ENCODE peak calls at places on chromosomes 4 and X, in five cellular contexts. X is effector memory CD4-positive, alpha-beta T cell; K is CD4-positive, alpha-beta memory T cell; M is body of pancreas; U is tibial artery. P is an unnamed sample. For H3K4me1, the result is how much of the 10 kb centered on the place peaks cover.

GRCh38 chr4:32462944-32463343 is 1742.8 kb downstream of the PCDH7 start:
- DNase-seq in U (no peak), X (no peak), K (no peak), M (no peak), P (no peak)

GRCh38 chr4:55866290-55866907 is 13.0 kb downstream of the EXOC1 start:
- DNase-seq in K (peak), X (no peak), M (no peak), U (no peak), P (no peak)

GRCh38 chr4:119048446-119048845 is 87.2 kb upstream of the MYOZ2 start:
- DNase-seq in X (no peak), U (no peak), K (no peak), M (no peak), P (no peak)

GRCh38 chr4:54657194-54657555 is 582 bp upstream of the KIT start:
- DNase-seq in K (no peak), M (no peak), X (no peak), U (no peak), P (no peak)

GRCh38 chr4:123120473-123120872 is 198.1 kb upstream of the NUDT6 start:
- DNase-seq in X (no peak), K (no peak), M (no peak), U (no peak), P (no peak)

GRCh38 chrX:77638397-77638796 is 147.6 kb downstream of the ATRX start:
- DNase-seq in K (no peak), X (no peak), M (no peak), U (no peak), P (no peak)

GRCh38 chrX:134186362-134187121 is 50.4 kb upstream of the CCDC160 start:
- DNase-seq in M (no peak), K (peak), X (peak), U (no peak), P (no peak)

GRCh38 chr4:107278791-107279481 is 242.8 kb upstream of the DKK2 start:
- DNase-seq in U (no peak), X (no peak), K (no peak), M (no peak), P (no peak)

GRCh38 chr4:53804719-53805118 is 213.4 kb upstream of the LNX1 start:
- DNase-seq in K (no peak), M (peak), X (no peak), U (no peak), P (no peak)

GRCh38 chrX:113868169-113868568 is 715.7 kb upstream of the HTR2C start:
- DNase-seq in U (no peak), M (no peak), K (no peak), X (no peak), P (no peak)

GRCh38 chr4:145299380-145300076 is 119.1 kb upstream of the OTUD4 start:
- DNase-seq in M (no peak), U (no peak), K (no peak), X (no peak), P (peak)

GRCh38 chr4:153468587-153468986 is 2.4 kb downstream of the TMEM131L start:
- DNase-seq in U (no peak), M (no peak), X (no peak), K (no peak), P (no peak)

GRCh38 chrX:57906790-57907189 is 3.5 kb downstream of the ZXDA start:
- DNase-seq in M (no peak), X (no peak), K (no peak), U (no peak), P (no peak)

GRCh38 chrX:13367950-13368349 is 48.1 kb upstream of the ATXN3L start:
- DNase-seq in X (no peak), M (no peak), U (no peak), K (no peak), P (no peak)

GRCh38 chrX:8235026-8235425 is 64.0 kb upstream of the VCX2 start:
- DNase-seq in M (no peak), X (no peak), K (no peak), U (no peak), P (no peak)

GRCh38 chrX:41313419-41313818 is 20.5 kb upstream of the DDX3X start:
- DNase-seq in X (no peak), K (no peak), U (no peak), M (no peak), P (no peak)

GRCh38 chr4:38177035-38177791 is 217.0 kb downstream of the PTTG2 start:
- DNase-seq in M (peak), K (peak), U (no peak), X (peak), P (no peak)

GRCh38 chr4:104015680-104016079 is 295.9 kb upstream of the TACR3 start:
- DNase-seq in K (no peak), U (no peak), M (no peak), X (no peak), P (no peak)

GRCh38 chrX:135009057-135009605 is 13.2 kb downstream of the RTL8B start:
- DNase-seq in U (no peak), M (no peak), X (no peak), K (no peak), P (no peak)

GRCh38 chrX:13469963-13470679 is 99.3 kb upstream of the EGFL6 start:
- DNase-seq in K (no peak), U (no peak), X (no peak), M (no peak), P (no peak)

GRCh38 chr4:74671074-74671698 is 123.1 kb downstream of the BTC start:
- DNase-seq in X (no peak), M (peak), U (no peak), K (peak), P (no peak)

GRCh38 chr4:21596521-21596920 is 352.1 kb downstream of the KCNIP4 start:
- DNase-seq in M (no peak), K (no peak), U (no peak), X (no peak), P (no peak)

GRCh38 chr4:165915215-165915614 is 42.2 kb downstream of the TLL1 start:
- DNase-seq in X (no peak), U (no peak), K (no peak), M (no peak), P (no peak)

GRCh38 chrX:31057691-31058090 is 14.2 kb downstream of the FTHL17 start:
- DNase-seq in X (no peak), K (no peak), U (no peak), M (no peak), P (no peak)

GRCh38 chr4:17347445-17347844 is 164.4 kb downstream of the QDPR start:
- DNase-seq in U (no peak), K (peak), M (no peak), X (no peak), P (no peak)

GRCh38 chr4:152424980-152425379 is 110.9 kb downstream of the FBXW7 start:
- DNase-seq in U (no peak), M (no peak), X (no peak), K (no peak), P (no peak)
- H3K4me3 ChIP-seq in U (no peak), M (no peak), X (no peak), K (no peak), P (no peak)

GRCh38 chr4:24569662-24570061 is 14.7 kb downstream of the DHX15 start:
- DNase-seq in M (no peak), U (no peak), X (no peak), K (no peak), P (no peak)
- H3K4me1 ChIP-seq in M (under half), U (under half), X (under half), K (half or more), P (under half)

DNA sequence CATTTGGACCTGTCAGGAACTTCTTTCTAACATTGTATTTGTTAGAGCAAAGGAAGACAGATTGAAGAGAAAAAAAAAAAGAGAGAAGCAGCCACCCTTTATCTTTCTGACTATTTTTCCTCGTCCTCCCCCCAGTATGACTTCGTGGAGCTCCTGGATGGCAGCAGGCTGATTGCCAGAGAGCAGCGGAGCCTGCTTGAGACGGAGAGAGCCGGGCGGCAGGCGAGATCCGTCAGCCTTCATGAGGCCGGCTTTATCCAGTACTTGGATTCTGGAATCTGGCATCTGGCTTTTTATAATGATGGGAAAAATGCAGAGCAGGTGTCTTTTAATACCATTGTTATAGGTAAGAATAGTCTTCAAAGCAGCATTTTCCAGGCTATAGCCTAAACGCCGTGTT is 237.7 kb downstream of the DCTD start:
- DNase-seq in U (no peak), K (no peak), X (no peak), M (no peak), P (no peak)
- H3K4me3 ChIP-seq in U (no peak), K (no peak), X (no peak), M (no peak), P (no peak)

DNA sequence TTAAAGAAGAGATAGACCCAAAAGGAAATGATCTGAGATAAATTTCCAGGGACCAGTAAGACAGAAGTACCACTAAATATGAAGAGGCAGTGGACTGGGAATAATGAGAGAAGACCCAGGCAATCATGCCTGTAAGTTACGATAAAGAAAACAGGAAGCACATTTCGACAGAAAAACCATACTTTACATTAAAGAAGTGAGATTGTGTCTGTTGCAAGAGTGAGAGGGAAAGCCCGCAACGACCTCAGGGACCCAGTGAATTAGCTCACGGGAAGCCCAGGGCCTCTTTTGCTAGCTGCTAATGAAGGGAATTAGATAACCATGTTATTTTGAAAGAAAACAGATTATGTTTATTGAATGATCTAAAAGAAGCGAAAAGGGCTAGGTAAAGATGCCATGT is 28.9 kb upstream of the ACSL1 start:
- DNase-seq in K (no peak), X (no peak), M (no peak), U (no peak), P (no peak)
- H3K4me1 ChIP-seq in K (under half), X (under half), M (under half), U (under half), P (under half)

DNA sequence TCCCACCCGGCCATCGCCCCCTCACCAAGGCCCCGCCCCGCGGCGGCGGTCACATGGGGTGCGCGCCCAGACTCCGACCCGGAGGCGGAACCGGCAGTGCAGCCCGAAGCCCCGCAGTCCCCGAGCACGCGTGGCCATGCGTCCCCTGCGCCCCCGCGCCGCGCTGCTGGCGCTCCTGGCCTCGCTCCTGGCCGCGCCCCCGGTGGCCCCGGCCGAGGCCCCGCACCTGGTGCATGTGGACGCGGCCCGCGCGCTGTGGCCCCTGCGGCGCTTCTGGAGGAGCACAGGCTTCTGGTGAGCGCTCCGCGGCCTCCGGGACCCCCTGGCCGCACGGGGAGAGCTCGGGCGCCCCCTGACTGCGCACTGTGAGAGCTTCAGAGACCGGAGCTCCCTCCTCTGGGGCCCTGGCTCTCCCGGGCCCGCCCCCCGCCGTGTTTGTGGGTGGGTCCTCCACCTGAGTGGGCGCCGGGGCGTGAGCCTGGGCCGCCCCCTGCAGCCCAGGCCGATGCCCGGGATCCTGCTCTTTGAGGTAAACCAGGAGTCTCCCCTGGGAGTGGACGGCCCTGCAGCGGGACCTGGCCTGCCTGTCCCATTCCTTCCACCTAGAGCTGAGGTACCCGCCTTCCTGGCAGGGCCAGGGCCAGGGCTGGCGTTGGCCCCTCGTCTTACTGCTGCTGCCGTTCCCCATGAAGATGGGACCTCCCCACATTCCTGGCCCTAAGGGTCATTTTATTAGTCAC is at the start of gene IDUA:
- DNase-seq in X (peak), K (peak), U (peak), M (peak), P (no peak)
- H3K4me3 ChIP-seq in X (peak), K (peak), U (peak), M (peak), P (peak)

GRCh38 chrX:67538383-67538782 is 5.4 kb upstream of the AR start:
- DNase-seq in X (no peak), U (no peak), K (no peak), M (no peak), P (no peak)
- H3K4me1 ChIP-seq in X (under half), U (under half), K (under half), M (under half), P (under half)

GRCh38 chr4:73185903-73186302 is 72.7 kb downstream of the ANKRD17 start:
- DNase-seq in U (no peak), M (no peak), X (no peak), K (no peak), P (no peak)

GRCh38 chr4:73178389-73178788 is 80.2 kb downstream of the ANKRD17 start:
- DNase-seq in X (no peak), M (no peak), U (no peak), K (no peak), P (no peak)

GRCh38 chr4:73181231-73181630 is 77.4 kb downstream of the ANKRD17 start:
- DNase-seq in U (no peak), M (no peak), K (no peak), X (no peak), P (no peak)
- H3K4me3 ChIP-seq in U (no peak), M (no peak), K (no peak), X (no peak), P (no peak)

GRCh38 chr4:2868840-2869487 is 25.3 kb downstream of the ADD1 start:
- DNase-seq in U (no peak), M (peak), X (no peak), K (no peak), P (no peak)

GRCh38 chr4:2867758-2868491 is 24.3 kb downstream of the ADD1 start:
- DNase-seq in M (peak), K (no peak), X (no peak), U (no peak), P (no peak)

GRCh38 chr4:2866160-2866861 is 22.7 kb downstream of the ADD1 start:
- DNase-seq in X (no peak), K (no peak), U (no peak), M (no peak), P (no peak)

GRCh38 chr4:2865381-2865780 is 21.7 kb downstream of the ADD1 start:
- DNase-seq in U (no peak), X (no peak), K (no peak), M (no peak), P (no peak)

DNA sequence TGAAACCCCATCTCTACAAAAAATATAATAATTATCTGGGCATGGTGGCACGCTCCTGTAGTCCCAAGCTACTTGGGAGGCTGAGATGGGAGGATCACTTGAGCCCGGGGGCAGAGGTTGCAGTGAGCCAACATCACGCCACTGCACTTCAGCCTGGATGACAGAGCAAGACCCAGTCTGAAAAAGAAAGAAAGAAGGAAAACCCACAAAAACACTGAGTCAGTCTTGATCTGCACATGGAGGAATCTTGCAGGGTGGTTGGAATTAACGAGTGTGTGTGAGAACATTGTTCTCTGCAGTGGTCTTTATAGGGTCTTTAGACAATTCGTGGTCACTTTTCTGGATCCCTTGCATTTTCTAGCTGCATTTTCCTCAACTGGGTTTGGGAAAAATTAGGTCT is 23.2 kb downstream of the ADD1 start:
- DNase-seq in M (no peak), X (no peak), U (no peak), K (no peak), P (no peak)
- H3K4me1 ChIP-seq in M (half or more), X (under half), U (under half), K (half or more), P (under half)

DNA sequence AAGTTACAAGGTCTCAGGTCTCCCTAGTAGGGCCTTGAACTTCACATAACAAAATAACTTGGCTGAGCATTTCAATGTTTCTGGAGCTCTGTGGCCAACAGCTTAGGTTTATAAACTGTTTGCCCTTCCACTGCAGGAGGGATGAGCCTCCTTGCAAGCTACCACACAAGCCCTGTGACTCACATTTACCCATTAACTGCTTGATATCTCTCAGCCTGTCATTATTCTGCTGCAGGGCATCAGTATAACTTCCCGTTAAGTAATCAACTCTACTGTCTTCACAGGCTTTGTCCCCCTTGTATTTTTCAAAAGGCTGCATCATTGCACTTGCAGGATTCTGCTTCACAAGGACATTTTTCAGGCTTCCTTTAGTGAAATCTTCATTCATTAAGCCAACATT is 151.7 kb upstream of the CXCL13 start:
- DNase-seq in X (no peak), U (no peak), M (no peak), K (no peak), P (no peak)
- H3K4me3 ChIP-seq in X (no peak), U (no peak), M (no peak), K (no peak), P (no peak)

P was measured in RWPE2.